ENCODE peak calls at places on chromosomes 13 and 19, in five cellular contexts. H, F, S, I and L are unnamed samples.

GRCh38 chr19:34282611-34283519 is 28.5 kb downstream of the GARRE1 start:
- DNase-seq in H (no peak), F (no peak), S (peak), I (no peak), L (no peak)

GRCh38 chr19:8334458-8335342 is 8.4 kb downstream of the KANK3 start:
- DNase-seq in H (no peak), F (peak), S (peak), I (no peak), L (no peak)

GRCh38 chr13:39381456-39381855 is 221.5 kb downstream of the LHFPL6 start:
- DNase-seq in H (no peak), F (no peak), S (no peak), I (no peak), L (no peak)

GRCh38 chr13:48838193-48839000 is 137.3 kb upstream of the FNDC3A start:
- DNase-seq in H (no peak), F (no peak), S (no peak), I (no peak), L (no peak)

GRCh38 chr13:32878172-32878571 is 138.1 kb upstream of the KL start:
- DNase-seq in H (no peak), F (no peak), S (peak), I (no peak), L (no peak)

GRCh38 chr13:34462843-34463242 is 479.2 kb upstream of the NBEA start:
- DNase-seq in H (no peak), F (no peak), S (peak), I (no peak), L (no peak)

GRCh38 chr13:28922341-28922740 is 102.2 kb downstream of the MTUS2 start:
- DNase-seq in H (no peak), F (no peak), S (no peak), I (no peak), L (no peak)

GRCh38 chr19:4839192-4839591 is 7.7 kb upstream of the TICAM1 start:
- DNase-seq in H (no peak), F (no peak), S (no peak), I (no peak), L (no peak)

GRCh38 chr13:35475131-35475959 is 1.1 kb downstream of the MAB21L1 start:
- DNase-seq in H (peak), F (no peak), S (peak), I (peak), L (no peak)

GRCh38 chr19:51094696-51095279 is 12.1 kb upstream of the KLK14 start:
- DNase-seq in H (no peak), F (peak), S (no peak), I (peak), L (no peak)

GRCh38 chr19:49952475-49952829 is 8.5 kb downstream of the SIGLEC11 start:
- DNase-seq in H (no peak), F (no peak), S (no peak), I (no peak), L (no peak)

GRCh38 chr19:49954933-49955332 is 6.0 kb downstream of the SIGLEC11 start:
- DNase-seq in H (no peak), F (peak), S (no peak), I (no peak), L (no peak)

GRCh38 chr19:49952906-49953305 is 8.1 kb downstream of the SIGLEC11 start:
- DNase-seq in H (no peak), F (peak), S (no peak), I (no peak), L (no peak)

GRCh38 chr19:49953376-49953775 is 7.6 kb downstream of the SIGLEC11 start:
- DNase-seq in H (no peak), F (peak), S (no peak), I (no peak), L (no peak)

GRCh38 chr19:49954092-49954825 is 6.7 kb downstream of the SIGLEC11 start:
- DNase-seq in H (no peak), F (peak), S (no peak), I (peak), L (no peak)
- H3K4me3 ChIP-seq in H (no peak), F (peak), S (no peak), I (no peak), L (no peak)

DNA sequence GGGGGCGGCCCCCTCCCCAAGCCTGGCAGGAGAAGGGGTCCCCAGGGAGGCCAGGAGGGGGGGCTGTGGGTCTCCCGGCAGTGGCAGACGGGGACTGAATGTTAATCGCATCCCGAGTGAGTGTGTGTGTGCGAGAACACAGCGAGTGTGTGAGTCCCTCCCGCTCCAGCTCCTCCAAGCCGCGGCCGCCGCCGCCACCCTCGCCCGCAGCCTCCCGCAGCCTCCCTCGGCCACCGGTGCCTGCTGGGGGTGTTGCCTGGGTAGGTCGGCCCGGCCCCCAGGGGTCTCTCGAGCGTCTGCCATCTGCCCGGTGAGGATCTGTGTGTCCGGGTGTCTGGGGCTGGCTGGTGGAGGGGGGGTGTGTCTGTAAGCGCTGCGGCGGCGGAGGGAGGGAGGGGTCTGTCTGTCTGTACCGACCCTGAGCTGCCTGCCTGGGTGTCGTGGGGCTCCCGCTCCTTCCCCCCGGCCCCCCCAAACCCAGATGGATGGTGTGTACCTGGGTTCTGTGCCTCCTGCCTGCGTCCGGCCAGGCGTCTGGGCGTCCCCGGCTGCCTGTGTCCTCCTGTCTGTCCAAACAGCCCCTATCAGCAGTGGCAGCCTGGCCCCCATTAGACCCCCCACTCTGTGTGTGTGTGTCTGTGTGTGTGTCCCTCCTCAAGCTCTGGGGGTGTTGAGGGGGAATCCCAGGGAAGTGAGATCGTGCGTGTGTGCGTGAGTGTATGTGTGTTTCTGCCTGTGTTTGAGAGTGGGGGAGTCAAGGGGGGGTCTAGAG is at the start of gene GRIN2D:
- DNase-seq in H (no peak), F (no peak), S (no peak), I (no peak), L (no peak)
- TF ChIP-seq CTCF in H (no peak), F (no peak), S (no peak), I (no peak), L (no peak)

DNA sequence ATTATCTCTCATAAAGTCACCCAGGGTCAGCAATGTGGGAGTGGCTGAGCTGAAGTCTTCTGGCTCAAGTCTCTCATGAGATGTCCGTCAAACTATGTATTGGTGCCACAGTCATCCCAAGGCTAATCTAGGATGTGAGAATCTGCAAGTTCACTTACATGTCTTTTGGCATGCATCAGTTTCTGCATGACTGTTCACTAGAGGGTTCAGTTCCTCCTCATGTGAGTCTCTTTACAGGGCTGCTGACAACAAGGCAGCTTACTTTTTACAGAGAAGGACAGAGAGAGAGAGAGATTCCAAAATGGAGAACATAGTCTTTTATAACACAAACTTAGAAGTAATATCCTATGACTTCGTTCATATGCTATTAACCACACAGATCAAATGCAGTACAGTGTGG is 328.8 kb upstream of the SLITRK1 start:
- DNase-seq in H (no peak), F (no peak), S (no peak), I (no peak), L (no peak)
- H3K27ac ChIP-seq in H (no peak), F (no peak), S (no peak), I (no peak), L (no peak)

DNA sequence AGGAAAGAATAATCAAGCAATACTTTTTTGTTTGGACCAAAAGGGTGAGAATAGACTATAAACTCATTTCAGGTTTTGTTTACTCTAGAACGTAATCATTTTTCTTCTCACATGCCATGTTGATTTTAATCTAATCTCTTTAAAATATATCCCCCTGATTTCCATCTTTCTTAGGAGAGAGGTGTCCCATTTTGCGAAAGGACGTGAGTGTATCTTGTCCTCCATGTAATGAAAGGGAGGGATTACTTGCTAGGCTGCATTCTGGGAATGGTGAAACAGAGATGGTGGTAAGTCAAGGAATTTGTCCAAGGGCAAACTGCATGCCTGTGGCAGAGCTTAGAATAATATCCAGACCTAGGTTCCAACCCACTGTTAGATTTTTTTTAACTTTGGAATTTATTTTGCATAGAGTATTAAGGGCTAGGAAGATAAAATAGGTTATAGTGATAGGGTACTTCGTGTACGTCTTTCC is 1.8 kb upstream of the ANKRD10 start:
- DNase-seq in H (no peak), F (no peak), S (peak), I (no peak), L (no peak)
- H3K4me3 ChIP-seq in H (no peak), F (peak), S (no peak), I (no peak), L (no peak)

GRCh38 chr13:92896842-92897241 is 329.8 kb upstream of the GPC6 start:
- DNase-seq in H (no peak), F (no peak), S (peak), I (no peak), L (no peak)
- TF ChIP-seq CTCF in H (no peak), F (no peak), S (peak), I (no peak), L (no peak)

DNA sequence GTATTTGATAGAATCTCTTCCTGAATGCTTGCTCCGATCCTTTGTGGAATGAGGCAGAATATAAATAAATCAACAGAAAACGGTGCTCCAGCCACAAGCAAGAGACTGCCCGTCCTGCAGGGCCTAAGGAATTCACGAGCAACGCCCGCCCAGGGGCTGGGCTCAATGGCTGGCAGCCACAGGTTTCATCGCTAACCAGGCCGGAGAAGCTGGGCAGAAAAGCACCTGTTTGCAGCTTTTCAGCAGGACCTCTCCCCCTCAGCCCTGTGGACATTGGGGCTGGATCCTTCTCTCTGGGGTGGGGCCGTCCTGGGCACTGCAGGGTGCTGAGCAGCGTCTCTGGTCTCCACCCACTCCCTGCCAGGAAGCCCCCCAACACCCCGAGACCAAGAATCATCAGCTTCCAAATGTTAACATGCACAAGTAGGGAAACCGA is 102.5 kb downstream of the GADD45B start:
- DNase-seq in H (no peak), F (no peak), S (peak), I (peak), L (peak)
- H3K27ac ChIP-seq in H (peak), F (peak), S (no peak), I (peak), L (peak)

DNA sequence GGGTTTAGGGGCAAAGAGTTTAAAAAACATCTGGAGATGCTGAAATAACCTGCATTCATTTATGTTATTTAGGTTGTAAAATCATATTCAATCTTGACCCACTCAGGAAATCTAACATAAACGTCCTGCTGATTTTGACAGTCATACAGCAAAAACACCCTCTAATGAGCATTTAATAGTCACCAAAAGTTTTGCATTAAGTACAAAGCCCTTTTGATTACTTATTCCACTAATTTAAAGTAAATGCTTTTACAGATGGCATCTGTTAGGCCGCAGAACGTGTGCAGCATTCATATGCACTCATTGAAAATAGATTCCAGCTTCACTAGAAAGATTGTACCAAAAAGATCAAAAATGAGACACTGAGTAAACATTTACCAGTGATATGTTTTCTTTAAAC is 1295.1 kb downstream of the EFNB2 start:
- DNase-seq in H (no peak), F (no peak), S (no peak), I (no peak), L (no peak)
- H3K4me3 ChIP-seq in H (no peak), F (no peak), S (no peak), I (no peak), L (no peak)

DNA sequence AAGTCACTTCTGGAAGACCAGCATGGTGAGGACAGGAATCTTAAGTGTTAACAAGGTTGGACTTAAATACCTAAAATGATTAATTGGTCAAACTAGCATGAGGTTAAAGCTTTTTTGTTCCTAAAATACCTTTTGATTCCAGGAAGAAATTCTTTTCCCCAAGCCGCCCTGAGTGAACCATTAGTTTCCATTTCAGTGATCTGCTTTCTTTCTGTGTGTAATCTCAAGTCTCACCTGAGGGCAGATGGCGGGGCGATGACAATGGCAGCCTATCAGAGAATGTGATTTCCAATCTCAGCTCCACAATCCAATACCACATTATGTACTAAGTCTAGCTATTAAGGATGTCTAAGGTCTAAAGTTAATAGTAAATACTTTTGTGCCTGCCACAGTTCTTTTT is 390.9 kb upstream of the SGCG start:
- DNase-seq in H (no peak), F (no peak), S (no peak), I (no peak), L (no peak)
- TF ChIP-seq CTCF in H (no peak), F (no peak), S (no peak), I (no peak), L (no peak)

DNA sequence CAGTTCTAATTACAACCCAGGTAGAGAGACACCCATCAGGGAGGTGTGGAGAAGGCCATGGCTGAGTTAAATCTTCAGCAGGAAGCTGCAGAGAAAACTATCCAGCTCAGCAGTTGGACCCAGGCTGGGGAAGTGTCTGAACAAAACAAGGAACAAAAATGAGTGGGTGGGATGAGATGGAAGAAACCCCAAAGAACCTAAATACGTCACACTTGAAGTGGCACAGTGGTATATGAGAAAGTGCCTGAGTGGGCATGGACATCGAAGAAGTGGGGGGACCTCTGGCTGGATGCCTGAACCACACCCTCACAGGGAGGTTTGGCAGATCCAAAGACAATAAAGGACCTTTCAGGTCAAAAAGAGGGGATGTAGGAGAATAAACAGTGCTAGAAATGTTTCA is 3.5 kb upstream of the EPHX3 start:
- DNase-seq in H (no peak), F (no peak), S (no peak), I (no peak), L (no peak)
- H3K27ac ChIP-seq in H (no peak), F (no peak), S (no peak), I (no peak), L (no peak)

GRCh38 chr13:40665754-40666057 is 735 bp downstream of the FOXO1 start:
- DNase-seq in H (no peak), F (no peak), S (no peak), I (no peak), L (no peak)

GRCh38 chr13:40666905-40667621 is 622 bp upstream of the FOXO1 start:
- DNase-seq in H (peak), F (peak), S (no peak), I (peak), L (no peak)

GRCh38 chr13:40664100-40665060 is 2.1 kb downstream of the FOXO1 start:
- DNase-seq in H (peak), F (peak), S (peak), I (peak), L (peak)

GRCh38 chr13:40666058-40666904 is at the start of gene FOXO1:
- DNase-seq in H (peak), F (peak), S (peak), I (peak), L (peak)

DNA sequence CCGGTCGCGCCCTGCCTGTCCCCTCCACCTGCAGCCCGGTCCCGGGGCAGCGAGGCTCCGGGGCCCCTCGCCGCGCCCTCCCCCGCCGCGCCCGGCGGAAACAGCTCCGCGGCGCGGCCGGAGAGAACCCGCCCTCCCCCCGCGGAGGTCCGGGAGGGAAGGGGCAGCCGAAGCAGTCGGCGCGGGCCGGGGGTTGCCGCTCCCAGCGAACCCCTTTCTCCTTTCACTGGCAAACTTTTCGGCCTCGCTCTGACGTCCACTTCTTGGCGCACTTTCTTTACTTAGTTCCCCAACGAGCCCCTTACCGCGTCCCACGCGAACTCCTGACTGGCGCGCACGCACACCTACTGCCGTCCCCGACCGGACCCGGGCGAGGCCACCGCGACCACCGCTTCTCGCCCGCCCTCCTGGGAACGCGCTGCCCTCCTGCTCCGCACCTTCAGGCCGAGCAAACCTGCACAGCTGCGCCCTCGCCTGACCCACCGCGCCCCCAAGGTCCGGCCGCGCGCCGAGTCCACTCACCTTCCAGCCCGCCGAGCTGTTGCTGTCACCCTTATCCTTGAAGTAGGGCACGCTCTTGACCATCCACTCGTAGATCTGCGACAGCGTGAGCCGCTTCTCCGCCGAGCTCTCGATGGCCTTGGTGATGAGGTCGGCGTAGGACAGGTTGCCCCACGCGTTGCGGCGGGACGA is 1.2 kb downstream of the FOXO1 start:
- DNase-seq in H (no peak), F (peak), S (peak), I (peak), L (no peak)
- H3K4me3 ChIP-seq in H (peak), F (peak), S (peak), I (peak), L (peak)